ENCODE peak calls at places on chromosomes 7 and 10, in five cellular contexts. H is right lobe of liver, B is ovary, C is breast epithelium, P is testis. A is an unnamed sample. For H3K27me3, the result is how much of the 10 kb centered on the place peaks cover.

GRCh38 chr7:2231992-2232765 is 566 bp downstream of the MAD1L1 start:
- DNase-seq in B (peak), C (no peak), H (no peak), P (no peak), A (no peak)

GRCh38 chr7:124942405-124942804 is 12.8 kb upstream of the POT1 start:
- DNase-seq in B (no peak), C (no peak), H (no peak), P (no peak), A (no peak)

GRCh38 chr7:25762511-25763119 is 389.4 kb upstream of the NFE2L3 start:
- DNase-seq in B (no peak), C (no peak), P (no peak), H (no peak), A (no peak)

GRCh38 chr10:79356104-79356503 is 8.8 kb downstream of the PPIF start:
- DNase-seq in B (no peak), C (no peak), H (no peak), P (peak), A (no peak)

GRCh38 chr10:61592581-61592980 is 70.1 kb upstream of the CABCOCO1 start:
- DNase-seq in H (no peak), C (no peak), B (no peak), P (peak), A (no peak)

GRCh38 chr10:55410415-55410885 is 609.4 kb upstream of the PCDH15 start:
- DNase-seq in H (no peak), C (peak), B (no peak), P (peak), A (no peak)

GRCh38 chr10:23910296-23910695 is 298.6 kb upstream of the KIAA1217 start:
- DNase-seq in B (no peak), C (no peak), P (no peak), H (no peak), A (no peak)

GRCh38 chr7:120402801-120403200 is 129.8 kb downstream of the KCND2 start:
- DNase-seq in P (no peak), H (no peak), B (no peak), C (no peak), A (no peak)

GRCh38 chr10:88195841-88196240 is 332.4 kb downstream of the PTEN start:
- DNase-seq in C (no peak), P (no peak), B (no peak), H (no peak), A (no peak)

GRCh38 chr7:3696113-3696512 is 395.1 kb downstream of the SDK1 start:
- DNase-seq in H (no peak), P (no peak), B (no peak), C (no peak), A (no peak)

GRCh38 chr7:104986623-104987259 is 27.3 kb upstream of the KMT2E start:
- DNase-seq in H (no peak), C (no peak), P (no peak), B (no peak), A (no peak)
- H3K27me3 ChIP-seq in H (under half), C (under half), P (under half), B (under half), A (under half)

GRCh38 chr10:69741671-69742355 is 59.9 kb upstream of the COL13A1 start:
- DNase-seq in H (no peak), B (no peak), P (no peak), C (no peak), A (no peak)

GRCh38 chr10:69742356-69742695 is 59.4 kb upstream of the COL13A1 start:
- DNase-seq in B (no peak), P (no peak), H (no peak), C (no peak), A (no peak)

GRCh38 chr10:69744971-69745370 is 56.7 kb upstream of the COL13A1 start:
- DNase-seq in H (no peak), B (no peak), C (no peak), P (no peak), A (no peak)

GRCh38 chr10:69741252-69741651 is 60.5 kb upstream of the COL13A1 start:
- DNase-seq in C (no peak), H (no peak), P (no peak), B (no peak), A (no peak)

GRCh38 chr10:69742928-69743602 is 58.6 kb upstream of the COL13A1 start:
- DNase-seq in C (no peak), P (peak), B (peak), H (no peak), A (no peak)
- TF ChIP-seq CTCF in C (no peak), P (peak), B (no peak), H (no peak), A (peak)

DNA sequence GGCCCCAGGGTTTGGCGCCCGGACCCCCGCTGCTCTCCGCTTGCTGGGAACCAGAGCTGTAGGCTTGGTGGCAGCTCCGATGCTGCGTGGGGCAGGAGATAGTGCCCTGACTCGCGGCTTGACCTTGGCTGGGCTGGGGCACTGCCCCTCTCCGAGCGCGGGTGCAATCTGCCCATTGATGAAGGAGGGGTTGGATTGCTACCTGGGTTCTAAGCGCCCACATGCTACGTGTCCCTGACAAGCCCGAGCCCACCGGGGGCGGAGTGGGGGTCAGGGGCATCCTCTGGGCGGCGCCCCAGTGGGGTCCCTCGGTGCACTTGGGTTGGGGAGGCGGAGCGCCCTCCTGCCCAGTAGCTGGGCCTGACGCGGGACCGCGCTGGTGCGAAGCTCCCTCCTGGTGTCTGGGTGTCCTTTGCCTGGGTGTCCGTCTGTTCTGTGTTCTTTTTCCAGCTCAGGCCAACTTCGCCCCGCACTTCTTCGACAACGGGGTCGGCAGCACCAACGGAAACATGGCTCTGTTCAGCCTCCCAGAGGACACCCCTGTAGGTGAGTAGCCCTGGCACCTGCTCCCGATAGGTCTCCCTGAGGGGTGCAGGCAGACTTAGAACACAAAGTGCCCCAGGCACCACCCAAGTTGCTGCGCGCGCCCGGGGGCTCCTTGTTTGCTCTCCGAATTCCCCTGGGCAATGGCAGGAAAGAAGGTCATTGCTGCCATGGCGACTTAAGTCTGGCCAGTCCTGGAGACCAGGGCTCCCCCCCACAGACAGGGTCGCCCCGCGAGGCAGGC is 900 bp downstream of the CDHR1 start:
- DNase-seq in C (no peak), P (no peak), H (no peak), B (no peak), A (no peak)
- H3K4me3 ChIP-seq in C (no peak), P (peak), H (no peak), B (no peak), A (peak)

GRCh38 chr10:114242235-114242634 is 3.2 kb downstream of the VWA2 start:
- DNase-seq in H (no peak), B (no peak), C (no peak), P (no peak), A (peak)

GRCh38 chr10:114246679-114247305 is 7.7 kb downstream of the VWA2 start:
- DNase-seq in C (peak), B (no peak), H (no peak), P (no peak), A (no peak)

GRCh38 chr10:114243661-114244060 is 4.6 kb downstream of the VWA2 start:
- DNase-seq in C (no peak), B (no peak), P (no peak), H (no peak), A (no peak)

GRCh38 chr10:114244126-114244525 is 5.1 kb downstream of the VWA2 start:
- DNase-seq in B (no peak), P (no peak), H (no peak), C (no peak), A (no peak)

DNA sequence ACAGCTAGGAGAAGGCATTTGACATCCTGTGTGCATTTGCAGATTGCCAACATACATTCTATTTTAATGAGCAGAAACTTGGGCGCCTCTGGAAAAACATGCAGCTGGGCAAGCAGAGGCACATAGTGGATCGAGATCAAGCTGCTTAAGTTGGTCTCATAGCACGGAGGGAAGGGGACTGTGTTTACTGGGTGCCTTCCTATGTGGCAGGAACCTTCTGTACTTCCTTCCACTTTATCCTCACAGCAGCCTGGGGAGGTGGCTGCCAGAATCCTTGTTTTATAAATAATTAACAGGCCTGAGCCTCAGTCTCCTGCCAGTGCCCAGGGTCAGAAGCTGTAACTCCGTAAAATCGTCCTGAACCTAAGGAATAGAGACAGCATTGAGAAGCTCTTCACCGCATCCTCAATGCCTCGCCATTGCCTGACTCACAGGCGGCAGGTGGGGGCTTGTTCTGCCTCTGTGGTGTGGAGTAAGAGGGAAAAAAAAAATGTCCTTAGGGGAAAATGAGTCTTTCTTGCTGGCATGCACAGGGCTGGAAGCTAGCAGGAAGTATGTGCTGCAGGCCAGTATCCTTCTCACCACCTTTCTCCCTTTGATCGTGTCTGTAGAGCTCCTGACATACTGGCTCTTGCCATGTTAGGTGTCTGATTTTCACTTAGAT is 6.2 kb downstream of the VWA2 start:
- DNase-seq in C (peak), P (no peak), H (no peak), B (no peak), A (no peak)
- H3K27me3 ChIP-seq in C (under half), P (under half), H (under half), B (under half), A (under half)

DNA sequence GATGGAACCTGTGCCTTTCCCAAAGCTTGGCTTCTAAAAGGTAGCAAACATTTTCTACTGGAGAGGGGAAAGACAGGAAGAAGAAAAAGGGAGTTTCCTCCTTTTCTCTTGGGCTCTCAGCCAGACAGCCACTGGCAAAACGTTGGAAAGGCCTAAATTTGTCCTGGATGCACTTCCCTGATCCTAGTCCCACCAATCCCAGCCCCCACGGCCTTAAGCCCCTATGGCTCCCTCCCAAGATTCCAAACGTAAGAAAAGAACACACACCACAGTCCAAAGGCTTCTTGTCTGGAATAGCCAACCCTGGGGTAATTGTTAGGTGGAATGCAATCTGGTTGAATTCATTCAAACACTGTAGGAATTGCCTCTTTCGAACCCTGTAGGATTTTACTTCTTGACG is 959 bp upstream of the TLX1 start:
- DNase-seq in B (no peak), P (no peak), H (no peak), C (no peak), A (no peak)
- TF ChIP-seq CTCF in B (no peak), P (no peak), H (no peak), C (no peak), A (no peak)

DNA sequence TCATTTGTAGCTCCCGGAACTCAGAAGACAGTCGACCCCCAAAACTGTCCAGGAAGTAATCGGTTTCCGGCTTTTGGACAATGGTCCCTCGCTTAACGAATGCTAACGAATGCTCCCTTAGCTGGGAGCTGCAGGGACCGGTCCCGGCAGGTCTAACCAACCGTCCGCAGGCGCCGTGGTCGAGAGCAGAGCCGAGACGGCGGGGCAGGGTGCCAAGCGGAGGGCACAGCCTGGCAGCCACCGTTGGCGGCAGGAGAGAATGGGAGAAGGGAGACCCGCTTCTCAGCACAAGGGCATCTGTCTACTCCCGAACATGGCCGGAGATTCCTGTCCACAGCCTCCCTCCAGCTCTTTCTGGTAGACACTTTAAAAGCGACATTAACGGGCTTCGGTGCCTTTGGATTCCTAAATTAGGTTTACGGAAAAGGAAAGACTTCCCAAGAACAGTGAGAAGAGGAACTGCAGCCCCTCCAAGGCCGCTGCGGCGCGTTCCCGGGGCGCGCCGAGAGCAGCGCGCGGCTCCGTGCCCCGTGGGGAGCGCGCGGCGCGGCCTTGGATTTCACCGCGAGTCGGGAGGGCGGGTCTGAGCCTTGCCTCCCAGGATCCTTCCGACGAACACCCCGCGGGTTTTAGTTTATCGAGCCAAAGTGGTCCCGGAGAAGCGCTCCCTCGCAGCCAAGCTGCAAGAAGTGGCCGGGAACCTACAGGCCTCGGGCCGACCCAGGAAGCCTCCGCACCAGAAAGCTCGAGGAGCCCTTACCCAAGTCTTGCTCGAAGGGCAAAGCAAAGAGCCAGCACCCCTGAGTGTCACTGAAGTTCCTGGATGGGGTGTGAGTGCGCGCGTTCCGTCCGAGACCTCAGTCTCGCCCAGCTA is 3.6 kb upstream of the TBX20 start:
- DNase-seq in H (no peak), C (no peak), P (peak), B (no peak), A (no peak)
- H3K4me3 ChIP-seq in H (no peak), C (no peak), P (peak), B (no peak), A (peak)

DNA sequence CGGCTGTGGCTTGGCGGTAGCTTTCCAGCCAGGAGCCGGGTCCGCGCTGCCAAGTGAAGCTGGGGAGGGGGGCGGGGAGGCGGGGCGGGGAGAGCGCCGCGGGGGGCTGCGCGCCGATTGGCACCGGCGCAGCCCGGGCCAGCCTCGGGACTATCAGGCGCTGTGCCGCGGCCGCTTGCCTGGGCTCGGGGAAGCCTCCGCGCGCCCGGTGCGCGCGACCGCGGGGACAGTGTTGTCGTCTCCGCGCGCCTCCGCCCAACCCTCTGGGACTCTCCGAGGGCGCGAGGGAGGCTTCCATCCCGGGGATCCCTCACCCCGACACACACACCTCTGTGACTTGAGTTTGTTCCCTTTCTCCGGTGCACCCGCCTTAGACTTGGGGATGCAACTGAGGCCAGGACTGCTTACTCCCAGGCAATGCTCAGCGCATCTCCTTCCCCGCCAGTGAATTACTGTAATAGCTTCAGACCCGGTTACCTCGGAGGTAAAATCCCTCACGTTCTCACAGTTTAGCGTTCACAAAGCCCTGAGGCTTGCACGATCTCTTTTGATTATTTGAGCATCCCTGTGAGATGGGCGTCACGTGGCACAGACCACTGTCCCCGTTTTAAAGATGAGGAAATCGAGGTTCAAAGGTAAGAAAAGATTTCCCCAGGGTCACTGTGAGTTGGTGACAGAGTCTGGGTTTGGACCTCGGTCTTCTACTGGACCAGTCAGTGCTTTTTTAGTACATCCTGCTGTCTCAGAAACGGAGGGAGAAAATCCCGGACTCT is at the start of gene NKX1-2:
- DNase-seq in C (no peak), H (no peak), P (peak), B (no peak), A (no peak)
- H3K27me3 ChIP-seq in C (half or more), H (under half), P (under half), B (under half), A (half or more)

DNA sequence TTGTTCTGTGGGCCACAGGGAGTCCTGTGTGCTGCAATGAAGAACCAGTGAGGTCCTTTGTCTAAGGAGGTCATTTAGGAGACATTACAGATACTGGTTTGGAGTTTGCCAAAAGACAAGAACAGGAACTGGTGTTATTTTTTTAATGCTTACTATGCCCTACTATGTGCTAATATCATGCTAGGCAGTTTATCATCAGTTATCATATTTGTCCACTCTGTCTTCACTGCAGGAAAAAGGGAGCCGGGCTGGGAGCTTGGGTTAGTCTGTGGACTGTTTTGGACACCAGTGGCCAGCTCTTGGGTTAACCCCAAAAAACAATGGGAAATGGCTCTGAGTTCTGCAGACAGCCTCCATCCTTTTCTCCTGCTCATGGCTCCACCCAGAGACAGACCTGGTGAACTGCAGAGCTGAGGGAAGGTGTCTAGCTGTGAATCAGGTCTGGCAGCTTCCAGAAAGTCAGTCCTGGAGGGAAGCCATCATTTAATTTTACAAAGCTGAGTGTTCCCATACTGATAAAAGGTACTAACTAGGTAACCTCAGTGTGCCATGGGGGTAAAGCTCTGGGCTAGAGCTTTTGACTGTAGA is 101.2 kb upstream of the ZNF746 start:
- DNase-seq in H (no peak), P (no peak), B (no peak), C (no peak), A (no peak)
- TF ChIP-seq CTCF in H (no peak), P (no peak), B (no peak), C (no peak), A (no peak)